ENCODE peak calls at places on chromosomes 3 and 15, in four cellular contexts. B, D, X and T are unnamed samples.

GRCh38 chr3:195195321-195196209 is 75.4 kb downstream of the XXYLT1 start:
- DNase-seq in B (no peak), D (no peak), X (no peak), T (no peak)

GRCh38 chr15:73048624-73049295 is 3.5 kb upstream of the NEO1 start:
- DNase-seq in B (no peak), D (no peak), X (no peak), T (no peak)

GRCh38 chr3:23945903-23946751 is 1.0 kb downstream of the NR1D2 start:
- DNase-seq in B (peak; percentile 97), D (peak; percentile 99), X (peak; percentile 98), T (peak; percentile 98)

GRCh38 chr15:100114100-100114499 is 227.7 kb downstream of the ADAMTS17 start:
- DNase-seq in B (no peak), D (no peak), X (no peak), T (no peak)

GRCh38 chr15:101126618-101127502 is 125.0 kb downstream of the CHSY1 start:
- DNase-seq in B (no peak), D (no peak), X (no peak), T (no peak)

GRCh38 chr3:183185696-183186095 is 23.2 kb upstream of the LAMP3 start:
- DNase-seq in B (no peak), D (no peak), X (no peak), T (no peak)

GRCh38 chr3:1830851-1831250 is 267.8 kb upstream of the CNTN4 start:
- DNase-seq in B (no peak), D (no peak), X (no peak), T (no peak)

GRCh38 chr3:149753717-149754116 is 1.4 kb upstream of the COMMD2 start:
- DNase-seq in B (no peak), D (no peak), X (no peak), T (no peak)

GRCh38 chr3:158091526-158091925 is 14.7 kb downstream of the SHOX2 start:
- DNase-seq in B (no peak), D (no peak), X (no peak), T (no peak)

GRCh38 chr15:42788725-42789124 is 51.8 kb upstream of the CDAN1 start:
- DNase-seq in B (no peak), D (no peak), X (no peak), T (no peak)

GRCh38 chr3:173411288-173412064 is 13.9 kb downstream of the NLGN1 start:
- DNase-seq in B (peak; percentile 33), D (no peak), X (no peak), T (no peak)

GRCh38 chr3:335250-335649 is 138.7 kb downstream of the CHL1 start:
- DNase-seq in B (no peak), D (no peak), X (no peak), T (no peak)

GRCh38 chr15:89732451-89733172 is 18.4 kb downstream of the MESP1 start:
- DNase-seq in B (no peak), D (no peak), X (no peak), T (no peak)

GRCh38 chr15:96553451-96553850 is 223.0 kb downstream of the NR2F2 start:
- DNase-seq in B (no peak), D (no peak), X (no peak), T (no peak)

GRCh38 chr15:72180771-72181324 is 16.7 kb downstream of the GRAMD2A start:
- DNase-seq in B (no peak), D (no peak), X (no peak), T (no peak)

GRCh38 chr3:13827699-13828098 is 52.2 kb downstream of the WNT7A start:
- DNase-seq in B (no peak), D (no peak), X (no peak), T (no peak)

GRCh38 chr15:76139368-76140068 is 79.7 kb downstream of the TMEM266 start:
- DNase-seq in B (peak; percentile 90), D (peak; percentile 57), X (peak; percentile 54), T (peak; percentile 86)

GRCh38 chr3:186121271-186121670 is 12.4 kb upstream of the ETV5 start:
- DNase-seq in B (no peak), D (no peak), X (no peak), T (no peak)

GRCh38 chr3:155772801-155773200 is 27.9 kb upstream of the PLCH1 start:
- DNase-seq in B (no peak), D (no peak), X (no peak), T (no peak)

GRCh38 chr3:71101581-71101980 is 481.9 kb downstream of the FOXP1 start:
- DNase-seq in B (no peak), D (no peak), X (no peak), T (no peak)